ENCODE peak calls at places on chromosomes 2 and 18, in ten cellular contexts. W, N, U, R, C, H, F, O, J and P are unnamed samples.

GRCh38 chr2:260507-261161 is 3.2 kb downstream of the SH3YL1 start:
- DNase-seq in N (no peak), W (no peak), J (no peak), F (no peak), H (no peak), O (no peak), C (no peak), U (peak; percentile 31), R (no peak), P (no peak)

GRCh38 chr2:158094487-158095092 is 7.1 kb upstream of the UPP2 start:
- DNase-seq in U (no peak), J (no peak), O (no peak), C (no peak), N (no peak), F (no peak), H (no peak), R (peak; percentile 16), W (no peak), P (no peak)

GRCh38 chr18:54192900-54193299 is 31.6 kb downstream of the MBD2 start:
- DNase-seq in N (no peak), O (no peak), U (no peak), F (no peak), J (no peak), C (no peak), R (no peak), W (no peak), H (no peak), P (no peak)

GRCh38 chr2:172606285-172606684 is 50.4 kb downstream of the PDK1 start:
- DNase-seq in U (peak; percentile 83), W (no peak), O (no peak), F (no peak), R (no peak), H (no peak), J (no peak), N (peak; percentile 11), C (no peak), P (peak; percentile 21)

GRCh38 chr2:36405183-36405582 is 49.6 kb downstream of the CRIM1 start:
- DNase-seq in C (no peak), O (no peak), R (no peak), U (no peak), H (no peak), J (no peak), N (no peak), F (no peak), W (no peak), P (no peak)

GRCh38 chr2:236814558-236814957 is 244.9 kb downstream of the ACKR3 start:
- DNase-seq in R (no peak), O (no peak), N (no peak), U (no peak), J (no peak), F (no peak), H (no peak), C (no peak), W (no peak), P (no peak)

GRCh38 chr2:229235136-229235914 is 35.8 kb downstream of the PID1 start:
- DNase-seq in J (no peak), R (no peak), U (peak; percentile 63), F (no peak), N (peak; percentile 16), O (no peak), W (no peak), C (no peak), H (no peak), P (no peak)

GRCh38 chr2:73176205-73176880 is 26.0 kb upstream of the NOTO start:
- DNase-seq in F (peak; percentile 29), U (peak; percentile 58), R (peak; percentile 21), O (peak; percentile 35), N (no peak), H (peak; percentile 37), J (peak; percentile 23), C (peak; percentile 19), W (no peak), P (no peak)

GRCh38 chr18:47883771-47884413 is 46.6 kb downstream of the SMAD2 start:
- DNase-seq in N (peak; percentile 81), W (peak; percentile 66), U (peak; percentile 77), R (no peak), H (no peak), C (no peak), F (no peak), J (no peak), O (no peak), P (no peak)

GRCh38 chr2:42386684-42387083 is 25.7 kb upstream of the COX7A2L start:
- DNase-seq in W (no peak), R (no peak), U (peak; percentile 8), O (peak; percentile 46), N (no peak), F (no peak), C (no peak), J (no peak), H (no peak), P (no peak)

GRCh38 chr18:49025767-49026500 is 75.2 kb upstream of the SMAD7 start:
- DNase-seq in C (no peak), W (no peak), N (no peak), J (no peak), O (no peak), U (no peak), F (no peak), H (no peak), R (no peak), P (no peak)

GRCh38 chr2:102356381-102356712 is 751 bp downstream of the IL18R1 start:
- DNase-seq in J (no peak), N (no peak), F (no peak), H (no peak), R (no peak), C (no peak), O (no peak), U (no peak), W (no peak), P (no peak)

GRCh38 chr2:54999182-54999581 is 51.1 kb downstream of the RTN4 start:
- DNase-seq in J (no peak), R (no peak), W (no peak), U (peak; percentile 79), N (peak; percentile 81), H (no peak), C (no peak), O (no peak), F (no peak), P (peak; percentile 57)

GRCh38 chr2:55000335-55000734 is 49.9 kb downstream of the RTN4 start:
- DNase-seq in C (no peak), J (no peak), W (no peak), H (no peak), R (no peak), U (no peak), N (no peak), F (no peak), O (no peak), P (no peak)

GRCh38 chr2:55009277-55010055 is 40.8 kb downstream of the RTN4 start:
- DNase-seq in O (no peak), W (no peak), F (no peak), C (no peak), R (no peak), U (no peak), J (no peak), N (no peak), H (no peak), P (no peak)

DNA sequence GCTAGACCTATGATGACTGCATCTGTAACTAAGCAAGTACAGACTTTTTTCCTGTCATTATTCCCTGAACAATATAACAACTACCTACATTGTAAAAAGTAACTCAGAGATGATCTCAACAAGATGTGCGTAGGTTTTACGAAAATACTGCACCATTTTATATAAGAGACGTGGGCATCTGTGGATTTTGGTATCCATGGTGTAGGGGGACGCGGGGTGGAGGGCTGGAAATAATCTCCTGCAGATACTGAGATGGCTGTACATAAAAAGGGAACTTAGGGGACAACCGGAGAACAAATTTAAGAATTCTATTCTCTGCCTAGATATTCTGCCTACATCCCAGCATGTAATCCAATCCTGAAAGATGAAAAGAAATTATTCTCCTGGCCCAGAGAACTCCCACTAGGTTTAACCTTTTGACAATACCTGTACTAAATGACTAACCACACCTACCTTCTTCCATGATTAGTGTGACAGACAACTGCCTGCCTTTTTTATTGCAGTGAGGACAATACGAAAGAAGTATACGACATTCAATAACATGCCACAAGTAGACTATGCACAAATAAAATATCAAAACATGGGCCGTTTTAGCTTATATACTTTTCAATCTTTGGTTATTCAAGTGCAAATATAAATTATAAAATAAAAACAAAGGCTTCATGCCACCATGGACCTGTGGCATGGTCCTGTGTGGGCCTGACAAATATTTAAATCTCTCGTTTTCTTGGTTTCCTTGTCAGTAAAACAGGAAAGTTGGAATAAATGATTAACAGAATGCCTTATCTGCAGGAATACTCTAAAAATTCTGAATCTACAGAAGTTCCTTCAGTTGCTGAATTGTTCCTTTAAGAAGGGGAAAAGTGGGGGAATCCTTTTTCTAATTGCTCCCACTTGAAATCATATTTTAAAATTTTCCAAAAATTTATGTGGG is 46.3 kb downstream of the RTN4 start:
- DNase-seq in N (no peak), H (no peak), R (no peak), U (no peak), C (no peak), J (no peak), O (no peak), W (no peak), F (no peak), P (no peak)
- TF ChIP-seq CTCF in N (no peak), H (no peak), R (no peak), U (no peak), C (no peak), J (no peak), O (no peak), W (no peak), F (no peak), P (no peak)

GRCh38 chr2:38224821-38225450 is 149.0 kb upstream of the CYP1B1 start:
- DNase-seq in H (no peak), N (no peak), J (no peak), W (no peak), O (no peak), C (no peak), U (no peak), F (no peak), R (no peak), P (no peak)
- H3K4me3 ChIP-seq in H (no peak overlapping the region), N (no peak overlapping the region), J (no peak overlapping the region), W (no peak overlapping the region), O (no peak overlapping the region), C (no peak overlapping the region), U (no peak overlapping the region), F (no peak overlapping the region), R (no peak overlapping the region), P (no peak overlapping the region)

DNA sequence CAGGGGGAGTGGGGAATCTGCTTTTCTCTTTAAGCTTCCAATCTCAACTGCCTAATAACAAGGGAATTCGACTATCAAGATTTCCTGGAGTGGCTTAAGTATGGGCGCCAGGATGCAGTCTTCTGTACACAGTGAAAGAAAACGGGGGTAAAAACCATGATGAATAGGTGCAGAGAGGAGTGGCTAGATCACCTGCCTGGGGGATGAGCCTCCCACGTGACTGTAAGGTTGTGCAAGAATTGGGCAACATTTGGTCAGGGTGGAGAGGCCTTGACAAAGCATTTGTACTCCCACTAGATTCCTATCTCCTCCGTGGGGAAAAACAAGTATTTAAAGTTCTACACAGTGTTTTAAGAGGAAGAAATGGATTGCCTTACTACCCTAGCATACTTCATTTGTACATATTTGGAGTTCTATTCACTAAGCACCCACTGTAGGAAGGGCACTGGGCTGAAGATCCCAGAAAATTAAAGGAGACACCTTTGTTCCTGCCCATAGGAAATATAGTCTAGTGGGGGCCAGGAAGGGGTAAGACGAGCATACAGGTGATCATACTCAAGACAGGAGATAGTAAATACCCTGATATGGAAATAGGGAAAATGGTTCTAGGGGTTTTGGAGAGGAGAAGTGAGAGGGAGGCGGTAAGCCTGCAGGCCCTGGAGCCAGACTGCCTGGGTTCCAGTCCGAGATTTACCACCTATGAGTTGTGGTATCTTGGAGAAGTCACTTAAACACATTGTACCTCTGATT is 29.2 kb downstream of the EPAS1 start:
- DNase-seq in F (no peak), N (no peak), U (peak; percentile 32), R (no peak), H (no peak), W (no peak), J (no peak), O (no peak), C (no peak), P (no peak)
- TF ChIP-seq CTCF in F (no peak), N (no peak), U (no peak), R (no peak), H (no peak), W (no peak), J (no peak), O (no peak), C (no peak), P (no peak)

GRCh38 chr2:63300835-63301234 is 250.2 kb downstream of the OTX1 start:
- DNase-seq in H (no peak), W (no peak), R (no peak), F (no peak), O (peak; percentile 13), U (no peak), C (no peak), N (no peak), J (no peak), P (no peak)
- H3K4me3 ChIP-seq in H (no peak overlapping the region), W (no peak overlapping the region), R (no peak overlapping the region), F (no peak overlapping the region), O (no peak overlapping the region), U (no peak overlapping the region), C (no peak overlapping the region), N (no peak overlapping the region), J (no peak overlapping the region), P (no peak overlapping the region)